ENCODE peak calls at places on chromosomes 3 and 15, in four cellular contexts. One of them, this sample, is unnamed.
A peak's percentile ranks its signal among the peaks of the same experiment; 100 is the strongest.

GRCh38 chr15:55795031-55795430 is 52.1 kb upstream of the PRTG start:
- DNase-seq in IMR-90: no peak
- DNase-seq in BJ: no peak
- DNase-seq in neural progenitor cell: no peak
- DNase-seq in this sample: no peak

GRCh38 chr3:4994144-4994730 is 15.0 kb downstream of the BHLHE40 start:
- DNase-seq in IMR-90: peak; percentile 81
- DNase-seq in BJ: no peak
- DNase-seq in neural progenitor cell: no peak
- DNase-seq in this sample: peak; percentile 88

GRCh38 chr3:118504906-118505305 is 529.7 kb downstream of the IGSF11 start:
- DNase-seq in IMR-90: no peak
- DNase-seq in BJ: no peak
- DNase-seq in neural progenitor cell: no peak
- DNase-seq in this sample: no peak

GRCh38 chr15:71060983-71061382 is 54.3 kb upstream of the THSD4 start:
- DNase-seq in IMR-90: peak; percentile 49
- DNase-seq in BJ: peak; percentile 49
- DNase-seq in neural progenitor cell: no peak
- DNase-seq in this sample: peak; percentile 62

GRCh38 chr3:58720526-58720925 is 54.0 kb upstream of the FAM3D start:
- DNase-seq in IMR-90: no peak
- DNase-seq in BJ: no peak
- DNase-seq in neural progenitor cell: no peak
- DNase-seq in this sample: no peak

GRCh38 chr3:64575211-64575844 is 112.5 kb downstream of the ADAMTS9 start:
- DNase-seq in IMR-90: peak; percentile 18
- DNase-seq in BJ: no peak
- DNase-seq in neural progenitor cell: peak; percentile 39
- DNase-seq in this sample: peak; percentile 35

GRCh38 chr3:13621381-13622221 is 72.7 kb downstream of the FBLN2 start:
- DNase-seq in IMR-90: no peak
- DNase-seq in BJ: no peak
- DNase-seq in neural progenitor cell: no peak
- DNase-seq in this sample: no peak

GRCh38 chr15:75647370-75648155 is at the start of gene SNX33:
- DNase-seq in IMR-90: peak; percentile 89
- DNase-seq in BJ: no peak
- DNase-seq in neural progenitor cell: peak; percentile 95
- DNase-seq in this sample: peak; percentile 86

GRCh38 chr3:141115752-141116541 is 64.8 kb downstream of the SPSB4 start:
- DNase-seq in IMR-90: no peak
- DNase-seq in BJ: no peak
- DNase-seq in neural progenitor cell: peak; percentile 0
- DNase-seq in this sample: peak; percentile 43

GRCh38 chr3:75329713-75330112 is 334.4 kb upstream of the FRG2C start:
- DNase-seq in IMR-90: no peak
- DNase-seq in BJ: no peak
- DNase-seq in neural progenitor cell: peak; percentile 3
- DNase-seq in this sample: no peak

GRCh38 chr15:92079047-92079446 is 225.5 kb downstream of the SLCO3A1 start:
- DNase-seq in IMR-90: no peak
- DNase-seq in BJ: no peak
- DNase-seq in neural progenitor cell: peak; percentile 34
- DNase-seq in this sample: no peak

GRCh38 chr3:102225407-102226132 is 209.2 kb upstream of the ZPLD1 start:
- DNase-seq in IMR-90: peak; percentile 86
- DNase-seq in BJ: peak; percentile 24
- DNase-seq in neural progenitor cell: peak; percentile 60
- DNase-seq in this sample: peak; percentile 89

GRCh38 chr15:61097057-61097456 is 132.0 kb downstream of the RORA start:
- DNase-seq in IMR-90: no peak
- DNase-seq in BJ: no peak
- DNase-seq in neural progenitor cell: no peak
- DNase-seq in this sample: no peak

GRCh38 chr15:80727196-80727595 is 32.1 kb downstream of the ABHD17C start:
- DNase-seq in IMR-90: peak; percentile 44
- DNase-seq in BJ: no peak
- DNase-seq in neural progenitor cell: no peak
- DNase-seq in this sample: no peak

GRCh38 chr3:126621627-126622345 is 33.1 kb downstream of the TXNRD3 start:
- DNase-seq in IMR-90: peak; percentile 59
- DNase-seq in BJ: no peak
- DNase-seq in neural progenitor cell: no peak
- DNase-seq in this sample: peak; percentile 60

GRCh38 chr15:83992356-83993031 is 243.1 kb upstream of the GOLGA6L4 start:
- DNase-seq in IMR-90: no peak
- DNase-seq in BJ: no peak
- DNase-seq in neural progenitor cell: no peak
- DNase-seq in this sample: no peak

GRCh38 chr15:83991163-83991562 is 244.4 kb upstream of the GOLGA6L4 start:
- DNase-seq in IMR-90: no peak
- DNase-seq in BJ: no peak
- DNase-seq in neural progenitor cell: no peak
- DNase-seq in this sample: no peak

GRCh38 chr15:83998486-83998885 is 237.1 kb upstream of the GOLGA6L4 start:
- DNase-seq in IMR-90: no peak
- DNase-seq in BJ: no peak
- DNase-seq in neural progenitor cell: no peak
- DNase-seq in this sample: no peak

GRCh38 chr15:83999396-84000120 is 236.0 kb upstream of the GOLGA6L4 start:
- DNase-seq in IMR-90: peak; percentile 2
- DNase-seq in BJ: no peak
- DNase-seq in neural progenitor cell: no peak
- DNase-seq in this sample: no peak

DNA sequence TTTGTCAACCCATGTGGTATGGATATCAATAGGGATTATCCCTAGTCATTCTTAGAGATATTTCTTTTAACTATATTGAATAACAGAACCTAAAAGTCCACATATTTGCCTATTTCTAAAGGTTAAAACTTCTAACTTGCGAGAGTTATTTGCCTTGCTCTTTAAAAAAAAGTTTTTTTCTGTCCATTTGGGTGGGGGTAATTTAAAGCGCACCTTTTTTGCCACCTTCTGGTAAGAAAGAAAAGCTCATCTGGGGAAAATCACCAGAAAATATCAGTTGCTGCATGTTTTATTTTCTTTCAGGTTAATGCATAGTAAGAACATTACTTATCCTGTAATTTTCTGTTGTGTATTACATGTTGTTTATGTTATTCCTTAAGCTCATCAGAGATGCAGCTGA is 242.0 kb upstream of the GOLGA6L4 start:
- DNase-seq in IMR-90: no peak
- DNase-seq in BJ: no peak
- DNase-seq in neural progenitor cell: no peak
- DNase-seq in this sample: no peak
- TF ChIP-seq CTCF in IMR-90: no peak
- TF ChIP-seq CTCF in BJ: no peak
- TF ChIP-seq CTCF in neural progenitor cell: peak; percentile 25
- TF ChIP-seq CTCF in this sample: peak; percentile 9

GRCh38 chr15:40445411-40446055 is 4.8 kb downstream of the BAHD1 start:
- DNase-seq in IMR-90: peak; percentile 90
- DNase-seq in BJ: peak; percentile 34
- DNase-seq in neural progenitor cell: no peak
- DNase-seq in this sample: peak; percentile 61
- H3K4me3 ChIP-seq in IMR-90: no peak overlapping the region
- H3K4me3 ChIP-seq in BJ: no peak overlapping the region
- H3K4me3 ChIP-seq in neural progenitor cell: no peak overlapping the region
- H3K4me3 ChIP-seq in this sample: no peak overlapping the region

GRCh38 chr3:155325263-155325835 is 31.9 kb upstream of the STRIT1 start:
- DNase-seq in IMR-90: no peak
- DNase-seq in BJ: no peak
- DNase-seq in neural progenitor cell: no peak
- DNase-seq in this sample: peak; percentile 9
- TF ChIP-seq CTCF in IMR-90: peak; percentile 8
- TF ChIP-seq CTCF in BJ: peak; percentile 10
- TF ChIP-seq CTCF in neural progenitor cell: peak; percentile 32
- TF ChIP-seq CTCF in this sample: no peak

GRCh38 chr3:51966941-51967383 is 292 bp downstream of the PCBP4 start:
- DNase-seq in IMR-90: no peak
- DNase-seq in BJ: no peak
- DNase-seq in neural progenitor cell: no peak
- DNase-seq in this sample: no peak
- H3K4me3 ChIP-seq in IMR-90: peak overlapping the region; percentile 70
- H3K4me3 ChIP-seq in BJ: peak overlapping the region; percentile 45
- H3K4me3 ChIP-seq in neural progenitor cell: peak overlapping the region; percentile 57
- H3K4me3 ChIP-seq in this sample: peak overlapping the region; percentile 68

GRCh38 chr15:50128266-50128665 is 9.2 kb upstream of the ATP8B4 start:
- DNase-seq in IMR-90: no peak
- DNase-seq in BJ: no peak
- DNase-seq in neural progenitor cell: no peak
- DNase-seq in this sample: no peak
- TF ChIP-seq CTCF in IMR-90: no peak
- TF ChIP-seq CTCF in BJ: no peak
- TF ChIP-seq CTCF in neural progenitor cell: peak; percentile 15
- TF ChIP-seq CTCF in this sample: no peak

GRCh38 chr3:128496602-128497304 is 3.8 kb upstream of the GATA2 start:
- DNase-seq in IMR-90: no peak
- DNase-seq in BJ: no peak
- DNase-seq in neural progenitor cell: peak; percentile 58
- DNase-seq in this sample: peak; percentile 52
- H3K4me3 ChIP-seq in IMR-90: peak overlapping the region; percentile 57
- H3K4me3 ChIP-seq in BJ: no peak overlapping the region
- H3K4me3 ChIP-seq in neural progenitor cell: peak overlapping the region; percentile 68
- H3K4me3 ChIP-seq in this sample: no peak overlapping the region

GRCh38 chr3:48425281-48425812 is 4.5 kb downstream of the PLXNB1 start:
- DNase-seq in IMR-90: no peak
- DNase-seq in BJ: no peak
- DNase-seq in neural progenitor cell: no peak
- DNase-seq in this sample: no peak
- TF ChIP-seq CTCF in IMR-90: no peak
- TF ChIP-seq CTCF in BJ: no peak
- TF ChIP-seq CTCF in neural progenitor cell: no peak
- TF ChIP-seq CTCF in this sample: no peak

GRCh38 chr3:116441652-116442051 is 3.6 kb downstream of the LSAMP start:
- DNase-seq in IMR-90: no peak
- DNase-seq in BJ: no peak
- DNase-seq in neural progenitor cell: peak; percentile 1
- DNase-seq in this sample: no peak
- H3K4me3 ChIP-seq in IMR-90: no peak overlapping the region
- H3K4me3 ChIP-seq in BJ: no peak overlapping the region
- H3K4me3 ChIP-seq in neural progenitor cell: no peak overlapping the region
- H3K4me3 ChIP-seq in this sample: no peak overlapping the region

DNA sequence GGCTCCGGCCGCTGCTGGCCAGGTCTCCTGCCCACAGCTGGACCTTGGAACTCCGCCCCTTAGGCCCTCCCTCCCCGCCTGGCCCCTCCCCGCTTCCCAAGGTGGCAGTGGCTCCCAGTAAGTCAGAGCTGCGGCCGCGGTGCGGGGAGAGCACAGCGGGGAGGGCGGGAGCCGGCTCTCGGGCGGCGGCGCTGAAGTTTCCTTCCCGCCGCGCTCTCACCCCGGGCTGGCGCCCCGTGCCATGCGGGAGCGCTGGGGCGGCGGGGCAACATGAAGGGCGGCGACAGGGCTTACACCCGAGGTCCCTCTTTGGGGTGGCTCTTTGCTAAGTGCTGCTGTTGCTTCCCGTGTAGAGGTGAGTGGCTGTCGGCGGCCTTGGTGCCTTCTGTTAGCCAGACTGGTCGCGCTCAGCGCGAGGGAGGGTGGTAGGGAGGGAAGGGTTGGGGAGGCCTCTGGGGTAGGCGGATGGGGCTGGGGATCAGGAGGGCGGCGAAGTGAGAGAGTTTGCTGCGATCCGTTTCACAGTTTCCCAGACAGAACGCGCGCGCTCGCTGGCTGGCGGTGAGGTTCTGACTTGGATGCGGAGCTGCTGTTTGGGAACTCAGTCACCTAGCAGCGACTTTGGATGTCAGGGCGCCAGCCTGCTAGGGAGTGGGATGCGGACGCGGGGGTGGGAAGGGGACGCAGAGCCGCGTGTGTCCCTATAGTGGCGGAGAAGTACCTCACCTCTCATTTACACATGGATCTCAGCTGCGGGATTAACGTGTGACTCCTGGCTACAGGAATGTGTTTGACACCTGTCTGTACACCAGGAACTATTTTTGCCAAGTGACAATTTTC is 145.5 kb upstream of the UMPS start:
- DNase-seq in IMR-90: peak; percentile 22
- DNase-seq in BJ: no peak
- DNase-seq in neural progenitor cell: peak; percentile 90
- DNase-seq in this sample: peak; percentile 34
- TF ChIP-seq CTCF in IMR-90: no peak
- TF ChIP-seq CTCF in BJ: no peak
- TF ChIP-seq CTCF in neural progenitor cell: no peak
- TF ChIP-seq CTCF in this sample: no peak

This sample was measured in cardiac fibroblast.